ENCODE peak calls at places on chromosome 4, in five cellular contexts. One of them, this sample, is unnamed.

GRCh38 chr4:174154455-174154854 is 129.0 kb downstream of the FBXO8 start:
- DNase-seq in H1: no peak
- DNase-seq in HepG2: no peak
- DNase-seq in GM12878: no peak
- DNase-seq in K562: no peak
- DNase-seq in this sample: peak; percentile 43

GRCh38 chr4:36709986-36710385 is 428.6 kb downstream of the DTHD1 start:
- DNase-seq in K562: no peak
- DNase-seq in HepG2: no peak
- DNase-seq in H1: no peak
- DNase-seq in GM12878: no peak
- DNase-seq in this sample: no peak

GRCh38 chr4:165834116-165834515 is 38.9 kb upstream of the TLL1 start:
- DNase-seq in GM12878: no peak
- DNase-seq in HepG2: no peak
- DNase-seq in K562: no peak
- DNase-seq in H1: no peak
- DNase-seq in this sample: no peak

GRCh38 chr4:24594887-24595286 is 10.5 kb upstream of the DHX15 start:
- DNase-seq in H1: no peak
- DNase-seq in K562: no peak
- DNase-seq in GM12878: no peak
- DNase-seq in HepG2: peak; percentile 90
- DNase-seq in this sample: peak; percentile 85

GRCh38 chr4:98938386-98938785 is 9.5 kb upstream of the EIF4E start:
- DNase-seq in H1: no peak
- DNase-seq in HepG2: no peak
- DNase-seq in GM12878: no peak
- DNase-seq in K562: no peak
- DNase-seq in this sample: no peak

GRCh38 chr4:124903995-124904722 is 191.6 kb upstream of the ANKRD50 start:
- DNase-seq in GM12878: no peak
- DNase-seq in H1: no peak
- DNase-seq in K562: no peak
- DNase-seq in HepG2: no peak
- DNase-seq in this sample: no peak

GRCh38 chr4:112978691-112979472 is 70.6 kb upstream of the ANK2 start:
- DNase-seq in GM12878: no peak
- DNase-seq in HepG2: no peak
- DNase-seq in H1: no peak
- DNase-seq in K562: no peak
- DNase-seq in this sample: no peak

GRCh38 chr4:124334119-124334518 is 378.4 kb downstream of the ANKRD50 start:
- DNase-seq in GM12878: no peak
- DNase-seq in K562: peak; percentile 10
- DNase-seq in H1: peak; percentile 5
- DNase-seq in HepG2: peak; percentile 24
- DNase-seq in this sample: peak; percentile 65

GRCh38 chr4:139523076-139523475 is 32.9 kb downstream of the SETD7 start:
- DNase-seq in K562: no peak
- DNase-seq in GM12878: no peak
- DNase-seq in H1: no peak
- DNase-seq in HepG2: no peak
- DNase-seq in this sample: no peak

GRCh38 chr4:3322059-3322550 is 29.3 kb downstream of the RGS12 start:
- DNase-seq in HepG2: no peak
- DNase-seq in H1: no peak
- DNase-seq in GM12878: no peak
- DNase-seq in K562: no peak
- DNase-seq in this sample: no peak

GRCh38 chr4:3323071-3323481 is 30.3 kb downstream of the RGS12 start:
- DNase-seq in K562: no peak
- DNase-seq in GM12878: no peak
- DNase-seq in HepG2: peak; percentile 60
- DNase-seq in H1: no peak
- DNase-seq in this sample: no peak

GRCh38 chr4:3321295-3321889 is 28.6 kb downstream of the RGS12 start:
- DNase-seq in GM12878: no peak
- DNase-seq in K562: no peak
- DNase-seq in H1: no peak
- DNase-seq in HepG2: no peak
- DNase-seq in this sample: no peak

GRCh38 chr4:3320361-3321023 is 27.7 kb downstream of the RGS12 start:
- DNase-seq in H1: no peak
- DNase-seq in GM12878: no peak
- DNase-seq in K562: no peak
- DNase-seq in HepG2: no peak
- DNase-seq in this sample: no peak

DNA sequence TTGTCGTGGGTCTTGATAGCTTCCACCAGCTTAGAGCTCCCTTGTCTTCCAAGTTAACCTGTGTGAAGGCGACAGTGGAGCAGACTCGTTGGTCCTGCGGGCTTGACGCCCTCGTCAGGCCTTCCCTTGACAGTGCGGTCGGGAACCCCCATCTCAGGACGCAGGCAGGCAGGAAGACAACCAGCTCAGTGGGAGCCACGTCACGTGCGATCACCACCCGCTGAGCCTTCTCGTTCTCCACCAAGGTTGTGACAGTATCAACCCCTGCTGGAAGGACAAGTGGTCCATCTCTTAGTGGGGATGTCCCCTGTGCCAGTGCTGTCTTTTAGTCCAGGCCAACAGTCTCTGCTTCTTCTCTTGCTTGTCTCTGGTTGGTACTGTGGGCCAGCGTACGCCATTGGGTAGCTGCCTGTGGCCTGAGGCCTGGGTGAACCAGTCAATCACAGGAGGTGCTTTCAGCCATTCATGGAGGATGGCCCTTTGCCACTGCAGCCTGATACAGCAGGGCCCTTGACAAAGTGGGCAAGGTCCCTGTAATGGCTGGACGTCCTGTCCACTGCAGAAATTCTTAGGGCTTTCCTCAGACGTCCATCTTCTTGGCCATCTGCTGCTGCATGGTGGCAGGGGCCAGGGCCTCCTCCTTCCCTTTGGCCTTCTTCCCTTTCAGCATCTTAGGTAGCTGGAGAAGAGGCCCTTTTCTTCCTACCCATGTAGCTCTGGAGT is 31.4 kb downstream of the RGS12 start:
- DNase-seq in GM12878: no peak
- DNase-seq in K562: no peak
- DNase-seq in H1: peak; percentile 49
- DNase-seq in HepG2: no peak
- DNase-seq in this sample: no peak
- TF ChIP-seq KDM1A in GM12878: no peak
- TF ChIP-seq KDM1A in K562: no peak
- TF ChIP-seq KDM1A in H1: no peak
- TF ChIP-seq KDM1A in HepG2: no peak
- TF ChIP-seq KDM1A in this sample: no peak

GRCh38 chr4:82044141-82044993 is 329.4 kb downstream of the HNRNPD start:
- DNase-seq in K562: no peak
- DNase-seq in HepG2: no peak
- DNase-seq in H1: peak; percentile 41
- DNase-seq in GM12878: no peak
- DNase-seq in this sample: no peak
- TF ChIP-seq KDM1A in K562: no peak
- TF ChIP-seq KDM1A in HepG2: no peak
- TF ChIP-seq KDM1A in H1: no peak
- TF ChIP-seq KDM1A in GM12878: no peak
- TF ChIP-seq KDM1A in this sample: no peak

DNA sequence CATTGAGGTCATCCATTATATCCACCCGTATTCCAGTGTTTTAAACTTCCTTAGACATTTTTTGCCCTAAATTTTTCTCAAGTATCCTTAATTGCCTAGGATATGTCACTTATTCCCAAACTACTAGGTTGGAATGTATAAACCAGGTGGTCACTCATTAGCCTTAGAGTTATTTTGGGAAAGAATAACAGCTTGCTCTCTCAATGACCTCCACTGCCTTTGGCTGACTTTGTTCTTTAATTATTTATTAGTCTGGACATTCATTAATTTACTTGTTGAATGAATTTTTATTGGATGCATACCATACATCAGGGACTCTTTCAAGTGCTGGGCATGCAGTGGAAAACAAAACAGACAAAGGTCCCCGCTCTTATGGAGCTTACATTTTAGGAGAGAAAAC is 609.3 kb upstream of the IGFBP7 start:
- DNase-seq in K562: no peak
- DNase-seq in H1: no peak
- DNase-seq in GM12878: no peak
- DNase-seq in HepG2: no peak
- DNase-seq in this sample: no peak
- TF ChIP-seq KDM1A in K562: no peak
- TF ChIP-seq KDM1A in H1: no peak
- TF ChIP-seq KDM1A in GM12878: no peak
- TF ChIP-seq KDM1A in HepG2: no peak
- TF ChIP-seq KDM1A in this sample: no peak

DNA sequence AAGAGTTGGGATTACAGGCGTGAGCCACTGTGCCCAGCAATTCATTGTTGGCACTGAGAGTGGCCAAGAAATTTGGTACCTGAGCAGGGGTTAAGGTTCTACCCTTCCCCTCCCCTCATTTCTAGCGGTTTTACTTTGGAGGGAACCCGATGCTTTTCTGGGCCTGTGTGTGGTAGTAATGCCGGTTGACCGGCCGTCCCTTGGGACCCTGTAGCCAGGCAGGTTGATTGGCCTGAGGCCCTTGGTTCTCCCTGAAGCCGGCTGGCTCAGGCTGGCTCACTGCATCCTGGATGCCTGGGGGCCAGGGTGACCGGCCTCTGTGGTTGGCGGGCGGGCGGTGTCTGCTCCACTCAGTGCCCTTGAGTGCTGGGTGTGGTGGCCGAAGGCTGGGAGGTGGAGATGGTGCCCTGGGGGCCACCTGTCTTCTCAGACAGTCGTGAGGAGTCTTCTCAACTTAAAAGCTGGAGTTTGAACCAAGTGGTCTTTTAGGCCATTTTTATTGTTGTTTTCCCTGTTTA is 45.6 kb downstream of the RGS12 start:
- DNase-seq in HepG2: no peak
- DNase-seq in K562: no peak
- DNase-seq in H1: no peak
- DNase-seq in GM12878: no peak
- DNase-seq in this sample: no peak
- TF ChIP-seq KDM1A in HepG2: no peak
- TF ChIP-seq KDM1A in K562: no peak
- TF ChIP-seq KDM1A in H1: no peak
- TF ChIP-seq KDM1A in GM12878: no peak
- TF ChIP-seq KDM1A in this sample: no peak

DNA sequence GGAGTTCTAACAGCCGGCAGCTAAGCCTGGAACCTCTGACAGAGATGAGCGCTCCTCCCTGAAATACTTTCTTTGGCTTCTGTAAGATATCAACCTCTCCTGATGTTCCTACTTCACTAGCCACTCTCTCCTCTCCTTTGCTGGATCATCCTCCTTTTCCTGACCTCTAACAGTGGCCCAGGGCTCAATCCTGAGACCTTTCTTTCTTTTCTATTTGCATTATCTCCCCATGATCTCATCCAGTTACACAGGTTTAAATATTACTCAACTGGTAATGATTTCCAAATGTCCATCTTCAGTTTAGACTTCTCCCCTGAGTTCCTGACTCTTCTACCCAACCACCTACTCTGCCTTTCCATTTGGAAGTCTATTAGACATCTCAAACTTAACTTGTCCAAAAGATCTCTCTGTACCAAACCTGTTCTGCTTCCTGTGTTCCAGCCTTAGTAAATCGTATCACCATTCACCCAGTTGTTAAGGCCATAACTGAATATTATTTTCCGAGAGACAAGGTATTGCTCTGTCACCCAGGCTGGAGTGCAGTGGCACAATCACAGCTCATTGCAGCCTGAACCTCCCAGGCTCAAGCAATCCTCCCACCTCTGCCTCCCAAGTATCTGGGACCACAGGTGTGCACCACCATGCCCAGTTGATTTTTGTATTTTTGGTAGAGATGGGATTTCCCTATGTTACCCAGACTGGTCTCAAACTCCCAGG is 41.1 kb downstream of the RFC1 start:
- DNase-seq in H1: no peak
- DNase-seq in HepG2: peak; percentile 68
- DNase-seq in GM12878: no peak
- DNase-seq in K562: no peak
- DNase-seq in this sample: peak; percentile 20
- TF ChIP-seq KDM1A in H1: no peak
- TF ChIP-seq KDM1A in HepG2: no peak
- TF ChIP-seq KDM1A in GM12878: no peak
- TF ChIP-seq KDM1A in K562: no peak
- TF ChIP-seq KDM1A in this sample: no peak

DNA sequence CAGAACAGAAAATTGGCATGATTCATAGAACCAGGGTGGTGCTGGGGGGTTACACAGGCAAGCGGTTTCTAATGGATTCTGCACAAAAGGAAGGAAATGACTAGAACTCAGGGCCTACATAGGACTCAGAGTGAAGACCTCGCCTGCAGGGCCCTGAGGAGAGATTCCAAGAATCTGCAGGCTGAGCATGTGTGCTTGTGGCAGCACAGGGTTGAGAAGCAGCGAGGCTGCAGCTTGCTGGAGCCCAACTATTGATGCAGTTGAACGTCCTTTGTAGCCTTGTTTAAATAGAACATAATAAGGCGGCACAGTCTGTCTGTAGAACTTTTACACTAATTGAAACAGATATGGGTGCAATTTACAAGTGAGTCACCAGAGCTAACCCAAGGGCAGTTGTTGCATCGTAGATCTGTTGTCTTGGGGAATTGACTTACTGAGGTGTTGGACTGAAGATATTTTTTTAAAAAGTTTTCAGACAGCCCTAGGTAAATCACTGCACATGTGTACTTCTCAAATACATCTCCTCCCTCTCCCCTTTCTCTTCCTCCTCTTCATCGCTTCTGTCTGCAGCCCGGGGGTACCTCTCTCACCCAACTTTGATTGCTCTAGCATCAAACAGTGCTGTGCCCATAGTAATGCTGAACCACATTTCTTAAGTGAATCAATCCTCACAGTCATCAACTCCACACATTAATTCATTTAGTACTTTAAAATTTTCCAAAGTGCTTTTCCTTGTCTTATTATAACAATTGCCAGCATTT is 58.3 kb downstream of the RHOH start:
- DNase-seq in H1: no peak
- DNase-seq in K562: no peak
- DNase-seq in GM12878: no peak
- DNase-seq in HepG2: peak; percentile 9
- DNase-seq in this sample: no peak
- TF ChIP-seq KDM1A in H1: no peak
- TF ChIP-seq KDM1A in K562: no peak
- TF ChIP-seq KDM1A in GM12878: no peak
- TF ChIP-seq KDM1A in HepG2: no peak
- TF ChIP-seq KDM1A in this sample: no peak